ENCODE peak calls at places on chromosomes 2 and 18, in four cellular contexts. One of them, this sample, is unnamed.

GRCh38 chr2:46962751-46963150 is 47.1 kb upstream of the MCFD2 start:
- DNase-seq in A549: no peak
- DNase-seq in K562: no peak
- DNase-seq in GM12878: no peak
- DNase-seq in this sample: no peak

GRCh38 chr2:51812138-51812866 is 780.4 kb upstream of the NRXN1 start:
- DNase-seq in A549: no peak
- DNase-seq in K562: no peak
- DNase-seq in GM12878: no peak
- DNase-seq in this sample: no peak

GRCh38 chr2:182068811-182069210 is 83.2 kb downstream of the PPP1R1C start:
- DNase-seq in A549: no peak
- DNase-seq in K562: no peak
- DNase-seq in GM12878: no peak
- DNase-seq in this sample: no peak

GRCh38 chr2:57906152-57906732 is 140.4 kb upstream of the VRK2 start:
- DNase-seq in A549: peak
- DNase-seq in K562: peak
- DNase-seq in GM12878: no peak
- DNase-seq in this sample: peak

GRCh38 chr2:200772620-200773019 is 39.1 kb upstream of the BZW1 start:
- DNase-seq in A549: no peak
- DNase-seq in K562: no peak
- DNase-seq in GM12878: no peak
- DNase-seq in this sample: no peak

GRCh38 chr2:216740557-216741222 is 45.3 kb upstream of the IGFBP5 start:
- DNase-seq in A549: no peak
- DNase-seq in K562: no peak
- DNase-seq in GM12878: no peak
- DNase-seq in this sample: peak

GRCh38 chr18:74450626-74451025 is 6.5 kb downstream of the DIPK1C start:
- DNase-seq in A549: no peak
- DNase-seq in K562: no peak
- DNase-seq in GM12878: no peak
- DNase-seq in this sample: no peak

GRCh38 chr2:120722603-120723421 is 12.9 kb upstream of the GLI2 start:
- DNase-seq in A549: peak
- DNase-seq in K562: no peak
- DNase-seq in GM12878: no peak
- DNase-seq in this sample: peak

GRCh38 chr2:220476877-220477276 is 849.4 kb downstream of the SLC4A3 start:
- DNase-seq in A549: no peak
- DNase-seq in K562: no peak
- DNase-seq in GM12878: no peak
- DNase-seq in this sample: no peak

GRCh38 chr2:167944825-167945659 is 302.4 kb downstream of the STK39 start:
- DNase-seq in A549: no peak
- DNase-seq in K562: peak
- DNase-seq in GM12878: no peak
- DNase-seq in this sample: no peak

GRCh38 chr18:41121116-41121826 is 833.8 kb upstream of the PIK3C3 start:
- DNase-seq in A549: no peak
- DNase-seq in K562: no peak
- DNase-seq in GM12878: no peak
- DNase-seq in this sample: no peak

GRCh38 chr2:191311156-191311555 is 66.0 kb downstream of the MYO1B start:
- DNase-seq in A549: no peak
- DNase-seq in K562: no peak
- DNase-seq in GM12878: no peak
- DNase-seq in this sample: no peak

GRCh38 chr18:57771183-57771582 is 31.9 kb downstream of the ATP8B1 start:
- DNase-seq in A549: no peak
- DNase-seq in K562: no peak
- DNase-seq in GM12878: no peak
- DNase-seq in this sample: no peak

GRCh38 chr2:201964631-201965206 is 68.9 kb upstream of the FZD7 start:
- DNase-seq in A549: no peak
- DNase-seq in K562: no peak
- DNase-seq in GM12878: no peak
- DNase-seq in this sample: no peak

GRCh38 chr2:42132066-42132965 is 36.8 kb upstream of the EML4 start:
- DNase-seq in A549: peak
- DNase-seq in K562: no peak
- DNase-seq in GM12878: no peak
- DNase-seq in this sample: no peak

GRCh38 chr2:209577376-209578357 is 153.8 kb downstream of the MAP2 start:
- DNase-seq in A549: no peak
- DNase-seq in K562: no peak
- DNase-seq in GM12878: no peak
- DNase-seq in this sample: peak

DNA sequence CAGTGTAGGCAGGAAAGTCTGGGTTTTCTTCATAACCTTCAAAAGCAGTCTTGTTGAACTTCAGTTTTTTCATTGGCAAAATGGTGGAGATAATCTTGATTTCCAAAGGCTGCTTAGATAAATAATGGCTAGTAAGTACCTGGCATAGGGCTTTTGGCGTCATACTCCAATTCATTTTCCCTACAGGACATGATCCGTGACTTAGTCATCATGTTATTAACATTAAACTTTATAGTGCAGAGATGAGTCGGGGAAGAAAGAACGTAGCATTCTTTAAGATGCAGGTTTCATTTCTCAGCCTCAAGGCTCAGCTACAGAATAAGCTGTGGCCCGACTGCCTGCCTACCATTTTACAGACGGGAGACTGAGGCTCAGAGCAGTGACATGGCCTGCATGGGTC is 64.0 kb downstream of the RALBP1 start:
- DNase-seq in A549: no peak
- DNase-seq in K562: no peak
- DNase-seq in GM12878: no peak
- DNase-seq in this sample: no peak
- TF ChIP-seq POLR2AphosphoS2 in A549: no peak
- TF ChIP-seq POLR2AphosphoS2 in K562: no peak
- TF ChIP-seq POLR2AphosphoS2 in GM12878: no peak
- TF ChIP-seq POLR2AphosphoS2 in this sample: no peak

DNA sequence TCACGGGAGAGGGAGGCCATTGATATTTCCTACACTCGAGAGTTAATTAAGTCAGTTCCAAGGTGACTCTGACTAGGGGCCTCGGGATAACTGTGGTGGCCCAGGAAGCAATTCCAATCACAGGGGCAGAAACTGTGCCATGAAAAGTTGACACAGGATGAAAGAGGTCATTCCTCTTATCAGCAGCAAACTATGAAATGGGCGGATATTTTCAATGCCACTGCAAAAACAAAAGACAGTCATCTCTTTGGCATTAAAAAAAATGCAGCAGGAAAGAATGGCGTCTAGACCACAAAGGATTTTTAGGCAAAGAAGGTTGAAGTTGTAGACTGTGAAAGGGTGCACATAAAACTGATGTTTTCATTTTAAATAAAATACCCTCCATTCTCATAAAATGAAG is 50.0 kb downstream of the TGIF1 start:
- DNase-seq in A549: no peak
- DNase-seq in K562: no peak
- DNase-seq in GM12878: no peak
- DNase-seq in this sample: peak
- TF ChIP-seq POLR2AphosphoS2 in A549: no peak
- TF ChIP-seq POLR2AphosphoS2 in K562: no peak
- TF ChIP-seq POLR2AphosphoS2 in GM12878: no peak
- TF ChIP-seq POLR2AphosphoS2 in this sample: no peak

DNA sequence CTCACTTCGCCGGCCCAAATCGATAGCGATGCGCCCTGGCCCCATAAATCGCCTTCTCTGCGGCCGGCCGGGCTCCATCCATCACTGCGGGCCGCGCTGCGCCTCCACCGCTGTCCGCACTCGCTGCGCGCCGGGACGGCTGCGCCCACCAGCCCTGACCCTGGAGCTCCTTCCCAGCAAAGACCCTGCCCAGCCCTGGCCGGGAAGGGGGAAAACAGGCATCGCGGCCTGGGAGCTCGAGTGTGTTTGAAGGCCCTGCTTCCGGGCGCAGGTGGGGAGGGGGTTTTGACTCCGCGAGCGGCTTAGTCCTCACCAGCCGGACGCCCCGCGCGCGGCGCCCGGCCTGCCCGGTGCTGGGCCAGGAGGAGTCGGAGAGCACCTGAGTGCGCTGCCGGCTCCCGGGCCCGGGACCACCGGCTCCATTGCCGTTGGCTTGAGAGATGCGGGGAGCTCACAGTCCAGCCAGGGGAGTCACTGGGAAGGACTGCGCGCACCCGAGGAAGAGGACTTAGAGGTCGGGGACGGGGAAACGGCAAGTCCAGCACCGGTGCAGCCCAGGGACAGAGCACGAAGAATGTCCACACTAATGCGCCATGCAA is 1.1 kb downstream of the PAX8 start:
- DNase-seq in A549: no peak
- DNase-seq in K562: no peak
- DNase-seq in GM12878: no peak
- DNase-seq in this sample: no peak
- TF ChIP-seq POLR2AphosphoS2 in A549: no peak
- TF ChIP-seq POLR2AphosphoS2 in K562: no peak
- TF ChIP-seq POLR2AphosphoS2 in GM12878: no peak
- TF ChIP-seq POLR2AphosphoS2 in this sample: no peak

DNA sequence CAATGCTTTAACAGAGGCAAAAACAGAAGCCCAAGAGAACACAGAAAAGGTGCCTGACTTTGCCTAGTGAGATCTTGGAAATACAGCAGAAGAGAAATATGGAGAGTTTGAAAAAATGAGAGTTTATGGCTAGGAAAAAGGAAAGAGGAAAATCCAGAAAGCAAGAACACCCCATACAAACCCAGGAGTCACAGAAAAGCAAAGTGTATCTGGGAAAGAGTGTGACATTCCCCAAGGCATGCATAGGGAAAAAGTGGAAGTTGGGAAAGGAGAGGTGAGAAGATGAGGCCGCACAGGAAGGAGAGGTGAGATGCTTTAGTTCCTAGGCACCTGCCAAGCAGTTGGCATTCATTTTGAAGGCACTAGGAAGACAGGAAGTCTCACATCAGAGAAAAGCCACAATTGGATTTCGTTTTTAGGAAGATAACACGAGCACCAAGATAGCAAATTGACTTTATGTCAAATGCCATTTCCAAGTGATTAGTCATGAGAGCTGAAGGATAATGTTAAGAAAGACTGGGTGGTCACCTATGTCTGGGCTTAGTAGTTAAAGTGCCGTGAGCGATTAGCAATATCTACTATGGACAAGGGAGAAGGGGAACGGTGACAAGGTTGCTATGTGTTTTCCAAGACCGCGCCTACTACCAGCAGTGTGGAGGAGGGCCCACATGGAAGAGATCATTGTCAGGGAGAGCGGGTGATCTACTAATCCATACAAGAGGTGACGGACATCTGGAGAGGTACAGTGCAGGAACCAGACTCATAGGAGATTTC is 224.1 kb upstream of the PARD3B start:
- DNase-seq in A549: no peak
- DNase-seq in K562: no peak
- DNase-seq in GM12878: no peak
- DNase-seq in this sample: no peak
- TF ChIP-seq POLR2AphosphoS2 in A549: no peak
- TF ChIP-seq POLR2AphosphoS2 in K562: no peak
- TF ChIP-seq POLR2AphosphoS2 in GM12878: no peak
- TF ChIP-seq POLR2AphosphoS2 in this sample: no peak

GRCh38 chr2:28640263-28640907 is 111.2 kb upstream of the PPP1CB start:
- DNase-seq in A549: no peak
- DNase-seq in K562: no peak
- DNase-seq in GM12878: no peak
- DNase-seq in this sample: no peak

GRCh38 chr2:28639092-28639691 is 112.4 kb upstream of the PPP1CB start:
- DNase-seq in A549: no peak
- DNase-seq in K562: no peak
- DNase-seq in GM12878: no peak
- DNase-seq in this sample: no peak

GRCh38 chr2:28640908-28641300 is 110.7 kb upstream of the PPP1CB start:
- DNase-seq in A549: no peak
- DNase-seq in K562: no peak
- DNase-seq in GM12878: no peak
- DNase-seq in this sample: no peak

GRCh38 chr2:28638102-28638501 is 113.5 kb upstream of the PPP1CB start:
- DNase-seq in A549: no peak
- DNase-seq in K562: no peak
- DNase-seq in GM12878: no peak
- DNase-seq in this sample: no peak

DNA sequence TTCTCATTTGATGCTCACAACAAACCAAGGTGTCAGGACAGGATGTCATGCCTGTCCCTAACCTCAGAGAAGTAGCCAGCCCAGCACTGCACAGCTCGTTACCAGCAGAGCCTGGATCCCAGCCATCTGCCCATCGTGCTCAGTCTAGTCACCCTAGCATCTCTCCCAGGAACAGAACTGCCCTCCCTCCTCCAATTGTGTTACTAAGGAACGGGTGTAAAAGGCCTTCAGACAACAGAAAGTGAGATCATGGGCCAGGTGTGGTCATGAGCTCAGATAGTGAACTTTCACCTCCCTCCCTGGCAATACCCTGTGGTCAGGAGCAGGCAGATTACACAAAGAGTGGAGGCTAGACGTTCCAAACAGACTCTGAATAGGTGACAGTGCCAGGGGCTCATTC is 111.8 kb upstream of the PPP1CB start:
- DNase-seq in A549: no peak
- DNase-seq in K562: no peak
- DNase-seq in GM12878: no peak
- DNase-seq in this sample: peak
- TF ChIP-seq POLR2AphosphoS2 in A549: no peak
- TF ChIP-seq POLR2AphosphoS2 in K562: no peak
- TF ChIP-seq POLR2AphosphoS2 in GM12878: no peak
- TF ChIP-seq POLR2AphosphoS2 in this sample: no peak

This sample was measured in HepG2.